ENCODE peak calls at places on chromosome 15, in nine cellular contexts. A is thoracic aorta, G is vagina, E is MM.1S, B is lower lobe of right lung, M is cardiac muscle cell, R is iPS DF 6.9, H is esophagus squamous epithelium, P is adrenal gland. X is an unnamed sample.

GRCh38 chr15:73928971-73929627 is 2.8 kb downstream of the LOXL1 start:
- DNase-seq in A (no peak), H (no peak), G (no peak), M (peak; percentile 69), R (no peak), P (no peak), B (peak; percentile 24), E (no peak), X (no peak)

GRCh38 chr15:29671308-29671981 is 150.8 kb downstream of the TJP1 start:
- DNase-seq in H (no peak), R (no peak), G (no peak), B (no peak), A (no peak), E (no peak), P (no peak), M (no peak), X (no peak)

GRCh38 chr15:80152896-80153876 is at the start of gene FAH:
- DNase-seq in M (peak; percentile 85), P (peak; percentile 54), H (no peak), B (no peak), R (no peak), E (peak; percentile 72), A (no peak), G (no peak), X (peak; percentile 80)

GRCh38 chr15:31274496-31275330 is 51.9 kb upstream of the KLF13 start:
- DNase-seq in H (no peak), P (peak; percentile 7), R (no peak), G (peak; percentile 61), M (no peak), E (no peak), A (no peak), B (no peak), X (no peak)

GRCh38 chr15:60237411-60237810 is 160.4 kb downstream of the ANXA2 start:
- DNase-seq in H (no peak), R (no peak), P (no peak), A (no peak), M (no peak), G (no peak), E (no peak), B (no peak), X (no peak)

GRCh38 chr15:23648920-23649515 is 1.4 kb upstream of the MAGEL2 start:
- DNase-seq in G (no peak), E (peak; percentile 56), M (peak; percentile 53), P (peak; percentile 20), H (no peak), B (peak; percentile 47), R (no peak), A (no peak), X (peak; percentile 82)

GRCh38 chr15:57323806-57324589 is 52.3 kb upstream of the CGNL1 start:
- DNase-seq in G (no peak), R (no peak), M (no peak), H (no peak), A (no peak), B (no peak), P (peak; percentile 54), E (peak; percentile 23), X (peak; percentile 91)

GRCh38 chr15:85854345-85855097 is 59.8 kb upstream of the KLHL25 start:
- DNase-seq in G (no peak), H (no peak), B (no peak), M (peak; percentile 69), E (peak; percentile 73), R (peak; percentile 54), P (peak; percentile 56), A (no peak), X (peak; percentile 87)

GRCh38 chr15:40452296-40453090 is 11.7 kb downstream of the BAHD1 start:
- DNase-seq in R (no peak), G (no peak), P (no peak), B (no peak), H (no peak), E (no peak), M (no peak), A (no peak), X (peak; percentile 57)

GRCh38 chr15:82553846-82554245 is 13.6 kb upstream of the RPS17 start:
- DNase-seq in R (no peak), H (no peak), M (no peak), P (no peak), G (no peak), E (no peak), B (no peak), A (no peak), X (no peak)

GRCh38 chr15:63185206-63185605 is 4.2 kb upstream of the RAB8B start:
- DNase-seq in M (no peak), H (no peak), G (no peak), R (no peak), A (no peak), B (no peak), E (no peak), P (no peak), X (no peak)

GRCh38 chr15:38877471-38877870 is 312.9 kb upstream of the RASGRP1 start:
- DNase-seq in P (no peak), H (no peak), E (no peak), R (no peak), B (no peak), M (no peak), A (no peak), G (no peak), X (no peak)

GRCh38 chr15:52749250-52749649 is 40.9 kb downstream of the ONECUT1 start:
- DNase-seq in M (no peak), G (no peak), E (no peak), P (no peak), B (no peak), R (no peak), A (no peak), H (no peak), X (no peak)

GRCh38 chr15:37291920-37292319 is 191.6 kb upstream of the MEIS2 start:
- DNase-seq in H (no peak), B (no peak), P (no peak), G (no peak), M (no peak), R (no peak), A (no peak), E (no peak), X (no peak)

GRCh38 chr15:74959643-74959939 is 3.0 kb upstream of the RPP25 start:
- DNase-seq in A (no peak), M (no peak), P (no peak), R (no peak), H (no peak), B (no peak), G (no peak), E (no peak), X (no peak)

GRCh38 chr15:63218114-63218808 is 28.9 kb downstream of the RAB8B start:
- DNase-seq in E (no peak), A (no peak), H (no peak), P (no peak), M (peak; percentile 71), G (no peak), B (no peak), R (no peak), X (no peak)

DNA sequence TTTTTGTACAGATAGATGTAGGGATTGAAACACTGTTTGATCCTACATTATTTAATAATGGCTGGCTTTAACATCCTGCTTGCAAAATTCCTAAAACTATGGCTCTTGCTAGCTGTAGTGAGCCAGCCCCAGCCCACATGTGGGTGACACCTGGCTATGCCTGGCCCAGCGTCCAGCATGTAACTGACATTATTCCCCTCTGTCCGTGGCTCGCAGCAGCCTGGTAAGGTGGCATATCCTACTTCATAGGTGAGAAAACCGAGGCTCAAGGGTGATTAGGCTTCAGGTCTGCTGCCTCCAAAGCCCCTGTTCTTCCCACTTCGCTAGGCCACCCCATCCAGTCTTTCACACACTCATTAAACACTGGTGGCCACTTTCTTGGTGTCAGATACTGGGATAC is 1.6 kb downstream of the CALML4 start:
- DNase-seq in E (no peak), P (no peak), H (no peak), A (no peak), B (no peak), R (no peak), G (no peak), M (no peak), X (no peak)
- H3K4me3 ChIP-seq in E (no peak overlapping the region), P (no peak overlapping the region), H (no peak overlapping the region), A (no peak overlapping the region), B (no peak overlapping the region), R (no peak overlapping the region), G (no peak overlapping the region), M (no peak overlapping the region), X (no peak overlapping the region)

GRCh38 chr15:89116404-89116803 is 28.1 kb downstream of the ABHD2 start:
- DNase-seq in G (no peak), E (peak; percentile 84), R (no peak), M (peak; percentile 53), A (no peak), P (no peak), B (no peak), H (no peak), X (no peak)

GRCh38 chr15:89117790-89118189 is 29.5 kb downstream of the ABHD2 start:
- DNase-seq in R (no peak), M (no peak), E (no peak), A (no peak), G (no peak), P (no peak), H (no peak), B (no peak), X (no peak)

GRCh38 chr15:89113263-89113662 is 25.0 kb downstream of the ABHD2 start:
- DNase-seq in P (no peak), R (no peak), E (no peak), G (no peak), A (no peak), B (no peak), H (no peak), M (no peak), X (no peak)

GRCh38 chr15:89114974-89115373 is 26.7 kb downstream of the ABHD2 start:
- DNase-seq in R (no peak), G (no peak), B (no peak), E (peak; percentile 52), P (peak; percentile 48), A (no peak), H (no peak), M (peak; percentile 55), X (no peak)

DNA sequence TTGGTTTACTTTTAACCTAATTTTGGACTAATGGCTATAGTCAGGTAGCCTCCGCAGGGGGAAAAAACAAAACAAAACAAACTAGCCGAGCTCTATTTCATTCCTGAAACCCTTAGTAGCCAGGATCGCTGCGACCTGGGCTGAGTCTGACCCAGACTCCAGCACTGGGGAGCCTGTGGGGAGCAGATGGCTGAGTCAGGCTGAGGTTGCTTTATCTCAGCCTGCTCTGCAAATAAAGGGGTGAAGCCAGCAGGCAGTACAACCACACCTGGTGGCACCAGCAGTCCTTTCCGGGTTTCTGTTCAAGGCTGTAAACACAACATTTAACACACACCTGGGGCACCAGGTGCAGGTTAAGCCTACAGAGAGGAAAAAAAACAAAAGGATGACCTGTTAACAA is 27.3 kb downstream of the ABHD2 start:
- DNase-seq in M (no peak), P (no peak), H (no peak), G (no peak), A (no peak), E (peak; percentile 98), R (no peak), B (no peak), X (no peak)
- H3K4me1 ChIP-seq in M (peaks cover 90% of the 10 kb centered on the region), P (peaks cover 15% of the 10 kb centered on the region), H (peaks cover 48% of the 10 kb centered on the region), G (peaks cover 79% of the 10 kb centered on the region), A (peaks cover 98% of the 10 kb centered on the region), E (peaks cover 83% of the 10 kb centered on the region), R (no peaks in the 10 kb centered on the region), B (peaks cover 81% of the 10 kb centered on the region), X (peaks cover 14% of the 10 kb centered on the region)

GRCh38 chr15:100383302-100384107 is 41.7 kb upstream of the ADAMTS17 start:
- DNase-seq in E (peak; percentile 23), R (no peak), G (no peak), B (no peak), H (no peak), A (no peak), P (peak; percentile 51), M (peak; percentile 8), X (peak; percentile 71)
- H3K27me3 ChIP-seq in E (no peaks in the 10 kb centered on the region), R (no peaks in the 10 kb centered on the region), G (no peaks in the 10 kb centered on the region), B (no peaks in the 10 kb centered on the region), H (no peaks in the 10 kb centered on the region), A (no peaks in the 10 kb centered on the region), P (no peaks in the 10 kb centered on the region), M (no peaks in the 10 kb centered on the region), X (no peaks in the 10 kb centered on the region)

GRCh38 chr15:69991493-69991892 is 106.2 kb downstream of the TLE3 start:
- DNase-seq in B (no peak), H (no peak), P (no peak), E (no peak), M (no peak), A (no peak), R (no peak), G (no peak), X (no peak)
- H3K4me3 ChIP-seq in B (no peak overlapping the region), H (no peak overlapping the region), P (no peak overlapping the region), E (no peak overlapping the region), M (no peak overlapping the region), A (no peak overlapping the region), R (no peak overlapping the region), G (no peak overlapping the region), X (no peak overlapping the region)